ENCODE peak calls at places on chromosomes 16 and 17, in seven cellular contexts. N, E, V, T, R, W and F are unnamed samples. For H3K4me1, the result is how much of the 10 kb centered on the place peaks cover.

GRCh38 chr16:22206847-22207714 is 1.0 kb downstream of the EEF2K start:
- DNase-seq in N (peak), E (peak), V (peak), T (peak), R (peak), W (peak), F (peak)

GRCh38 chr16:66432429-66432828 is 5.3 kb downstream of the BEAN1 start:
- DNase-seq in N (no peak), E (no peak), V (no peak), T (no peak), R (no peak), W (peak), F (no peak)

GRCh38 chr17:4247361-4247980 is 16.3 kb downstream of the ANKFY1 start:
- DNase-seq in N (no peak), E (no peak), V (no peak), T (no peak), R (no peak), W (no peak), F (no peak)

GRCh38 chr17:58786586-58787295 is 31.1 kb downstream of the PPM1E start:
- DNase-seq in N (peak), E (no peak), V (no peak), T (peak), R (no peak), W (no peak), F (no peak)

GRCh38 chr17:81020767-81021497 is 14.0 kb upstream of the BAIAP2 start:
- DNase-seq in N (peak), E (peak), V (no peak), T (peak), R (no peak), W (peak), F (no peak)

GRCh38 chr17:16986391-16986790 is 14.5 kb upstream of the TNFRSF13B start:
- DNase-seq in N (peak), E (no peak), V (no peak), T (no peak), R (no peak), W (no peak), F (no peak)

GRCh38 chr16:17304814-17305169 is 166.0 kb downstream of the XYLT1 start:
- DNase-seq in N (no peak), E (no peak), V (no peak), T (no peak), R (no peak), W (no peak), F (no peak)

GRCh38 chr17:39340731-39341130 is 60.7 kb downstream of the FBXL20 start:
- DNase-seq in N (no peak), E (no peak), V (no peak), T (no peak), R (no peak), W (no peak), F (no peak)

GRCh38 chr17:13869301-13869700 is 200.0 kb upstream of the COX10 start:
- DNase-seq in N (no peak), E (no peak), V (no peak), T (no peak), R (no peak), W (no peak), F (no peak)

GRCh38 chr16:11152205-11152604 is 103.8 kb downstream of the SOCS1 start:
- DNase-seq in N (no peak), E (no peak), V (no peak), T (no peak), R (no peak), W (no peak), F (no peak)

DNA sequence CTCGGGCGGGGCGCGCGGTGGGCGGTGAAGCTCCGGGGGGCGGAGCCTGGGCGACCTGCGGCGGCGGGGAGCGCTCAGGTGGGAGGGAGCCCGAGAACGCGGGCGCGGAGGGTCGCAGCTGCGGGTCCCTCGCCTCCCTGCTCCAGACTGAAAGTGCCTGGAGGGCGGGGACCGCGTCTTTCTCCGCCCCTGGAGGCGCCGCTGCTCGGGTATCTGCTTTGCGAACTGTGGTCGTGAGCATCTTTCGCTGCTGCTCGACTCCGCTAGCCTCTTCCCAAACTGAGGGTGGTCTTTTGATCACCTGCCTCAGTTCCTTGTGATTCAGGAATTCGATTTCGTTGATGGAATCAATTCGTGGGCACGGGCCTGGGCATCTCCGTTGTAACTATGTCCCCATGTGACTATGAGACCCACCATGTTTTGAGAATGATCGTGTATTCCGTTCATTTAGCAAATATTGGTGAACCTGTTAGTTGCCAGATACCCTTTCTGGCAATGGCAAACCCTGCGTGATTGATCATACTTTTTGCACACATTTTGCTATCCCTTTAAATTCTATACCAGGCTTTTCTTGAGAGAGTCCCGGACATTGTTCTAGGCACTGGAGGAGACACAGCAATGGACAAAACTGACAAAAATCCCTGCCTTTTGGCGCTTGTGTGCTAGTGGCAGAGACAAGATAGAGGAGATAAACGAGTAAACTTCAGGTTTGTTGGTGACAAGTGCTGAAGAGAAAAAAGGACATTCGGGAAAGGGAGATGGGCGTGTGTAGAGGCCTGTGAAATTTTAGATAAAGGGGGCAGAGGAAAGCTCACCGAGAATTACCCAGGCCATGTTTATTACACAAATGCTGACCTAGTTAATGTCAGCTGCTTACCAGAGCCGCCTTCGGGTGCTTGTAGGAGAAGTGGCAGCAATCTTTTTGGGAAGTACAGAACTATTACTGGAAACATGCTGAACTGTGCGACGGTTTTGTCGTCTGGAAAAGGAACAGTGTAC is 913 bp downstream of the UTP18 start:
- DNase-seq in N (peak), E (peak), V (peak), T (peak), R (no peak), W (peak), F (peak)
- H3K4me1 ChIP-seq in N (under half), E (under half), V (under half), T (under half), R (under half), W (half or more), F (under half)

GRCh38 chr16:56480776-56481467 is 29.6 kb downstream of the OGFOD1 start:
- DNase-seq in N (no peak), E (no peak), V (no peak), T (no peak), R (no peak), W (no peak), F (no peak)
- TF ChIP-seq CTCF in N (no peak), E (no peak), V (no peak), T (no peak), R (no peak), W (no peak), F (no peak)

GRCh38 chr16:27718767-27719445 is 169.0 kb downstream of the KATNIP start:
- DNase-seq in N (no peak), E (no peak), V (no peak), T (peak), R (no peak), W (no peak), F (no peak)
- H3K4me1 ChIP-seq in N (under half), E (under half), V (under half), T (under half), R (under half), W (under half), F (under half)

GRCh38 chr16:4936181-4936990 is 562 bp downstream of the PPL start:
- DNase-seq in N (no peak), E (peak), V (peak), T (peak), R (no peak), W (no peak), F (peak)
- TF ChIP-seq CTCF in N (peak), E (peak), V (peak), T (peak), R (peak), W (peak), F (no peak)

DNA sequence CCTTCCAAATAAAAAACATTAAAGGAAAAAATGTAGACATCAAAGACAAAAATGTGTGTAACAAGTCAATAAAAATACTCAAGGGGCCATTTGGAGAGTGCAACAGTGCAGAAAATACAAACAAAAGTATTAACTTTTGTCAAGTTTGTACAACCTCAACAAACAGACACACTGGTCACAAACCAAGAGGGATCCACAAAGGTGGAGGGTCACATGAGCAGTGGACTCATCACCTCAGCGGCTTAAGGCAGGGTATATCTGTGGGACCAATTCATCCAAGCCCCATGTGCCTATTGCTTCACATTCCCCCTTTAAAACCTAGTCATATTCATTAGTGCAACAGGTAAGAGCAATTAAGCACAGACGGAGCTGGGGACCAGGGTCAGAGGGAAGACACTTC is 45.2 kb downstream of the DCUN1D3 start:
- DNase-seq in N (no peak), E (no peak), V (no peak), T (no peak), R (no peak), W (no peak), F (no peak)
- H3K4me1 ChIP-seq in N (half or more), E (under half), V (under half), T (under half), R (under half), W (half or more), F (under half)

GRCh38 chr17:44793885-44794698 is 35.3 kb downstream of the ADAM11 start:
- DNase-seq in N (peak), E (no peak), V (no peak), T (no peak), R (no peak), W (no peak), F (no peak)
- TF ChIP-seq CTCF in N (no peak), E (no peak), V (no peak), T (no peak), R (no peak), W (peak), F (no peak)

GRCh38 chr16:81003064-81003463 is 3.6 kb downstream of the CMC2 start:
- DNase-seq in N (no peak), E (no peak), V (no peak), T (no peak), R (no peak), W (no peak), F (no peak)
- H3K4me1 ChIP-seq in N (under half), E (under half), V (under half), T (under half), R (under half), W (under half), F (under half)

GRCh38 chr17:563646-564045 is 151.0 kb downstream of the VPS53 start:
- DNase-seq in N (no peak), E (no peak), V (no peak), T (no peak), R (no peak), W (no peak), F (no peak)

GRCh38 chr17:561118-561517 is 153.5 kb downstream of the VPS53 start:
- DNase-seq in N (peak), E (no peak), V (no peak), T (no peak), R (no peak), W (no peak), F (no peak)

GRCh38 chr17:564526-564925 is 150.1 kb downstream of the VPS53 start:
- DNase-seq in N (no peak), E (no peak), V (no peak), T (no peak), R (no peak), W (no peak), F (no peak)

GRCh38 chr17:562174-562573 is 152.5 kb downstream of the VPS53 start:
- DNase-seq in N (peak), E (no peak), V (no peak), T (no peak), R (no peak), W (no peak), F (no peak)

DNA sequence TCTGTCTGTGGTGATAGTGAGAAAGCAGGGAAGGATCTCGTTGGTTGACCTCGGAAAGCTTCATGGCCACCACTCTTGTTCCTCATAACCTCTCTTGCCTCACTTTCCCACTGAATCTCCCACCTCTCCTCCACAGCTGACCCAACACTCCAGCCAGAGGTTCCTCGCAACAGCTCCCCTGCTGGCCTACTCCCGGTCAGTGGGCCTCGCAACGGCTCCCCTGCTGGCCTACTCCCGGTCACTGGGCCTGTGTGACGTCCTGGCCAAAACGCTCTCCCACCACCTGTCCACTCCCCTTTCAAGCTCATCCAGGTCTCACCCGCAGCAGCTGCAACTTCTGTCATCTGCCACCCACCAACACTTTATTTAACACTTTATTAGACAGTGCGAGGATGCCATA is 149.1 kb downstream of the VPS53 start:
- DNase-seq in N (no peak), E (no peak), V (no peak), T (no peak), R (no peak), W (no peak), F (no peak)
- TF ChIP-seq CTCF in N (peak), E (no peak), V (no peak), T (no peak), R (no peak), W (no peak), F (no peak)